ENCODE peak calls at places on chromosomes 12 and 14, in six cellular contexts. H, G, Q, S, N and F are unnamed samples. For H3K4me1, the result is how much of the 10 kb centered on the place peaks cover.

GRCh38 chr12:47825239-47825639 is 5.5 kb upstream of the HDAC7 start:
- ATAC-seq in H (peak), G (no peak), Q (no peak), S (no peak), N (no peak), F (peak)

GRCh38 chr12:64461634-64462414 is 9.9 kb downstream of the TBK1 start:
- ATAC-seq in H (no peak), G (no peak), Q (peak), S (no peak), N (peak), F (no peak)

GRCh38 chr14:70029296-70030132 is 150.3 kb downstream of the SMOC1 start:
- ATAC-seq in H (no peak), G (no peak), Q (no peak), S (no peak), N (no peak), F (no peak)

GRCh38 chr12:56278905-56279304 is 12.2 kb downstream of the COQ10A start:
- ATAC-seq in H (no peak), G (no peak), Q (no peak), S (no peak), N (no peak), F (no peak)

GRCh38 chr12:92949466-92949865 is 20.4 kb upstream of the EEA1 start:
- ATAC-seq in H (no peak), G (no peak), Q (no peak), S (no peak), N (no peak), F (no peak)

GRCh38 chr14:73996731-73997107 is 22.4 kb downstream of the ENTPD5 start:
- ATAC-seq in H (no peak), G (no peak), Q (peak), S (no peak), N (no peak), F (no peak)

GRCh38 chr12:46136239-46136638 is 132.6 kb downstream of the SLC38A1 start:
- ATAC-seq in H (no peak), G (no peak), Q (peak), S (no peak), N (no peak), F (no peak)

GRCh38 chr14:52977798-52978197 is 26.9 kb upstream of the FERMT2 start:
- ATAC-seq in H (no peak), G (no peak), Q (no peak), S (no peak), N (no peak), F (no peak)

GRCh38 chr14:21825147-21825743 is 151.6 kb upstream of the OR4E1 start:
- ATAC-seq in H (no peak), G (peak), Q (peak), S (peak), N (peak), F (no peak)

GRCh38 chr12:54870617-54871016 is 16.3 kb downstream of the MUCL1 start:
- ATAC-seq in H (no peak), G (no peak), Q (no peak), S (no peak), N (no peak), F (no peak)

GRCh38 chr12:62123721-62124203 is 136.4 kb upstream of the USP15 start:
- ATAC-seq in H (no peak), G (peak), Q (peak), S (peak), N (peak), F (no peak)

GRCh38 chr12:79424109-79424721 is 266.5 kb downstream of the PAWR start:
- ATAC-seq in H (peak), G (no peak), Q (peak), S (no peak), N (peak), F (no peak)

GRCh38 chr12:88866881-88867280 is 286.6 kb upstream of the KITLG start:
- ATAC-seq in H (no peak), G (no peak), Q (no peak), S (no peak), N (no peak), F (no peak)

GRCh38 chr12:80697270-80697887 is 10.1 kb upstream of the MYF6 start:
- ATAC-seq in H (no peak), G (no peak), Q (peak), S (no peak), N (no peak), F (no peak)

GRCh38 chr14:53128303-53128702 is 24.8 kb downstream of the DDHD1 start:
- ATAC-seq in H (no peak), G (peak), Q (no peak), S (peak), N (no peak), F (no peak)

GRCh38 chr12:7439579-7440505 is 4.1 kb downstream of the CD163L1 start:
- ATAC-seq in H (peak), G (no peak), Q (no peak), S (peak), N (peak), F (peak)
- TF ChIP-seq CTCF in H (no peak), G (no peak), Q (no peak), S (peak), N (peak), F (no peak)

GRCh38 chr12:50620050-50620974 is 115.5 kb downstream of the DIP2B start:
- ATAC-seq in H (peak), G (peak), Q (peak), S (peak), N (peak), F (peak)

GRCh38 chr12:50619610-50619958 is 114.8 kb downstream of the DIP2B start:
- ATAC-seq in H (no peak), G (no peak), Q (no peak), S (no peak), N (no peak), F (no peak)

GRCh38 chr12:50620975-50621360 is 116.2 kb downstream of the DIP2B start:
- ATAC-seq in H (no peak), G (no peak), Q (no peak), S (no peak), N (no peak), F (no peak)

GRCh38 chr12:50617657-50618056 is 112.9 kb downstream of the DIP2B start:
- ATAC-seq in H (no peak), G (no peak), Q (no peak), S (no peak), N (no peak), F (no peak)

GRCh38 chr12:50618864-50619609 is 114.3 kb downstream of the DIP2B start:
- ATAC-seq in H (peak), G (no peak), Q (peak), S (no peak), N (no peak), F (peak)
- H3K4me1 ChIP-seq in H (under half), G (under half), Q (half or more), S (under half), N (half or more), F (under half)

DNA sequence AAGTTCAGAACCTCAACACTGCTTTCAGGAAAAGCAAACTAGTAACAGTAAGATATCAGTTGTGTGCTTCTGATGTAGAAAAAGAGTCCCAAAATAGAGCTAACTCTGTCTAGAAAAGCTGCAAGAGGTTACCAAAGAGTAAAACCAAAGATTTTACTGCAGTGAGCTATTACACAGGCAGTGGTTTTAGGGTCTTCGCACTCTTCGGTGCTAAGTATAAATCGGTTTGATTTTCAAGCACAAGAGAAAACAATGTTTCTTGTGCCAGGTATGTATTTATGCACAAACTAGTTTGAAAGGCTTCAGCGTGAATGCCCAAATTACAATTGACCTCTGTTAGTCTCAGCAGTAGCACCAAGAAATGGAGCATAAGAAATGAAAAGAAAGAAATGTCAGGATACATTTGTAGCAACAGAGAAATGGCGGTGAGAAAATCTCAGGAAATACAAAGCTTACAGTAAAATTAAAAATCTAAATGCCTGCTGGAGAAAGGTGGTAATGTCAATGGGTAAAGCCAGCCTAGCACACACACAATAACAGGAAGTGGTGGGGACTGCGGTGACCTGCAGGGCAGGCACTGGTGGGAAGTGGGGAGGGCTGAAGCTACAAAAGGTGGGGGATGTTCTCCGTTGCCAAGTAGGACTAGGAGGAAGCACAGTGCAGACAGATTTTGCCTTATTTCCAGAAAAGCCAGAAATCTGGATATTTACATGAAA is 18.0 kb upstream of the DYRK2 start:
- ATAC-seq in H (no peak), G (peak), Q (peak), S (peak), N (peak), F (peak)
- TF ChIP-seq EP300 in H (no peak), G (no peak), Q (no peak), S (no peak), N (no peak), F (no peak)

GRCh38 chr12:122946690-122947271 is 19.5 kb downstream of the ABCB9 start:
- ATAC-seq in H (peak), G (peak), Q (peak), S (peak), N (peak), F (peak)
- TF ChIP-seq CTCF in H (peak), G (peak), Q (peak), S (peak), N (peak), F (peak)